ENCODE peak calls at places on chromosomes 7 and 10, in nine cellular contexts. N, C, H, J, K, Y, X, I and O are unnamed samples.

GRCh38 chr10:132836248-132836831 is 50.4 kb upstream of the NKX6-2 start:
- DNase-seq in N (no peak), C (peak), H (peak), J (no peak), K (no peak), Y (no peak), X (peak), I (no peak), O (peak)

GRCh38 chr10:118692911-118693310 is 61.9 kb downstream of the CACUL1 start:
- DNase-seq in N (no peak), C (no peak), H (no peak), J (no peak), K (no peak), Y (no peak), X (no peak), I (no peak), O (no peak)

GRCh38 chr7:30925913-30926312 is 14.3 kb downstream of the AQP1 start:
- DNase-seq in N (no peak), C (no peak), H (peak), J (no peak), K (no peak), Y (peak), X (peak), I (no peak), O (no peak)

GRCh38 chr7:116952640-116953371 is 495 bp upstream of the ST7 start:
- DNase-seq in N (no peak), C (no peak), H (peak), J (no peak), K (peak), Y (no peak), X (peak), I (peak), O (no peak)

GRCh38 chr10:70479161-70479531 is 579 bp downstream of the PALD1 start:
- DNase-seq in N (no peak), C (no peak), H (no peak), J (no peak), K (peak), Y (no peak), X (no peak), I (no peak), O (no peak)

GRCh38 chr7:12074889-12075288 is 136.2 kb upstream of the TMEM106B start:
- DNase-seq in N (no peak), C (no peak), H (no peak), J (no peak), K (no peak), Y (no peak), X (no peak), I (no peak), O (no peak)

GRCh38 chr10:102732661-102733060 is 11.1 kb upstream of the WBP1L start:
- DNase-seq in N (no peak), C (no peak), H (no peak), J (no peak), K (no peak), Y (no peak), X (no peak), I (no peak), O (no peak)

GRCh38 chr7:108372601-108373000 is 83.6 kb downstream of the NRCAM start:
- DNase-seq in N (no peak), C (no peak), H (no peak), J (no peak), K (no peak), Y (no peak), X (no peak), I (no peak), O (no peak)

GRCh38 chr7:11591943-11592342 is 240.1 kb downstream of the THSD7A start:
- DNase-seq in N (no peak), C (no peak), H (no peak), J (no peak), K (no peak), Y (no peak), X (no peak), I (no peak), O (no peak)

GRCh38 chr10:135601-136464 is 578 bp downstream of the ZMYND11 start:
- DNase-seq in N (peak), C (peak), H (peak), J (peak), K (peak), Y (peak), X (peak), I (peak), O (peak)

GRCh38 chr10:76205361-76205760 is 773.9 kb downstream of the LRMDA start:
- DNase-seq in N (no peak), C (no peak), H (no peak), J (no peak), K (no peak), Y (no peak), X (no peak), I (no peak), O (no peak)

GRCh38 chr7:47091141-47091540 is 490.8 kb downstream of the TNS3 start:
- DNase-seq in N (no peak), C (no peak), H (no peak), J (no peak), K (no peak), Y (no peak), X (no peak), I (no peak), O (no peak)

GRCh38 chr7:139034855-139035587 is 821 bp downstream of the ZC3HAV1L start:
- DNase-seq in N (no peak), C (peak), H (peak), J (peak), K (no peak), Y (peak), X (no peak), I (peak), O (no peak)

GRCh38 chr7:28112883-28113540 is 67.6 kb downstream of the JAZF1 start:
- DNase-seq in N (no peak), C (no peak), H (no peak), J (no peak), K (no peak), Y (no peak), X (no peak), I (no peak), O (peak)

GRCh38 chr7:145036592-145037386 is 200.9 kb upstream of the TPK1 start:
- DNase-seq in N (no peak), C (peak), H (no peak), J (peak), K (peak), Y (peak), X (no peak), I (peak), O (no peak)

GRCh38 chr7:139586286-139586685 is 62.8 kb downstream of the CLEC2L start:
- DNase-seq in N (no peak), C (no peak), H (no peak), J (no peak), K (no peak), Y (no peak), X (peak), I (no peak), O (no peak)

GRCh38 chr10:112115781-112116385 is 67.7 kb downstream of the GPAM start:
- DNase-seq in N (peak), C (peak), H (no peak), J (peak), K (peak), Y (peak), X (no peak), I (peak), O (no peak)

GRCh38 chr10:70735161-70735560 is 50.0 kb downstream of the TBATA start:
- DNase-seq in N (no peak), C (no peak), H (no peak), J (no peak), K (no peak), Y (no peak), X (no peak), I (no peak), O (no peak)

GRCh38 chr7:49166441-49166840 is 242.1 kb downstream of the CDC14C start:
- DNase-seq in N (no peak), C (no peak), H (no peak), J (no peak), K (peak), Y (no peak), X (no peak), I (peak), O (no peak)